ENCODE peak calls at places on chromosomes 13 and 19, in six cellular contexts. One of them, this sample, is unnamed.

GRCh38 chr19:53626941-53627340 is 4.9 kb upstream of the DPRX start:
- DNase-seq in thoracic aorta: no peak
- DNase-seq in fibroblast of lung: no peak
- DNase-seq in tibial nerve: no peak
- DNase-seq in upper lobe of right lung: no peak
- DNase-seq in H9: no peak
- DNase-seq in this sample: no peak

GRCh38 chr13:77599351-77599750 is 63.8 kb downstream of the SCEL start:
- DNase-seq in tibial nerve: no peak
- DNase-seq in fibroblast of lung: no peak
- DNase-seq in thoracic aorta: no peak
- DNase-seq in upper lobe of right lung: no peak
- DNase-seq in H9: no peak
- DNase-seq in this sample: no peak

GRCh38 chr19:54473071-54473941 is at the start of gene CDC42EP5:
- DNase-seq in thoracic aorta: no peak
- DNase-seq in H9: peak; percentile 40
- DNase-seq in upper lobe of right lung: no peak
- DNase-seq in fibroblast of lung: peak; percentile 84
- DNase-seq in tibial nerve: peak; percentile 62
- DNase-seq in this sample: peak; percentile 46

GRCh38 chr13:47723898-47724297 is 277.2 kb downstream of the SUCLA2 start:
- DNase-seq in thoracic aorta: no peak
- DNase-seq in H9: no peak
- DNase-seq in fibroblast of lung: no peak
- DNase-seq in upper lobe of right lung: no peak
- DNase-seq in tibial nerve: no peak
- DNase-seq in this sample: peak; percentile 34

GRCh38 chr13:48299591-48299990 is 4.0 kb upstream of the RB1 start:
- DNase-seq in H9: no peak
- DNase-seq in fibroblast of lung: no peak
- DNase-seq in tibial nerve: no peak
- DNase-seq in thoracic aorta: no peak
- DNase-seq in upper lobe of right lung: no peak
- DNase-seq in this sample: no peak

GRCh38 chr13:91368676-91369425 is 21.4 kb downstream of the MIR17HG start:
- DNase-seq in tibial nerve: no peak
- DNase-seq in thoracic aorta: no peak
- DNase-seq in H9: no peak
- DNase-seq in fibroblast of lung: no peak
- DNase-seq in upper lobe of right lung: no peak
- DNase-seq in this sample: no peak

GRCh38 chr19:1811942-1812425 is at the start of gene ATP8B3:
- DNase-seq in fibroblast of lung: no peak
- DNase-seq in thoracic aorta: no peak
- DNase-seq in tibial nerve: no peak
- DNase-seq in upper lobe of right lung: no peak
- DNase-seq in H9: no peak
- DNase-seq in this sample: peak; percentile 61

GRCh38 chr13:49996951-49997895 is at the start of gene TRIM13:
- DNase-seq in tibial nerve: peak; percentile 92
- DNase-seq in H9: peak; percentile 86
- DNase-seq in fibroblast of lung: peak; percentile 93
- DNase-seq in thoracic aorta: peak; percentile 65
- DNase-seq in upper lobe of right lung: peak; percentile 94
- DNase-seq in this sample: peak; percentile 92

GRCh38 chr19:7870571-7871279 is 3.5 kb downstream of the PRR36 start:
- DNase-seq in upper lobe of right lung: peak; percentile 80
- DNase-seq in fibroblast of lung: peak; percentile 10
- DNase-seq in tibial nerve: no peak
- DNase-seq in thoracic aorta: no peak
- DNase-seq in H9: peak; percentile 98
- DNase-seq in this sample: peak; percentile 96

GRCh38 chr13:20547479-20547908 is 19.5 kb upstream of the IFT88 start:
- DNase-seq in thoracic aorta: no peak
- DNase-seq in H9: no peak
- DNase-seq in upper lobe of right lung: no peak
- DNase-seq in fibroblast of lung: no peak
- DNase-seq in tibial nerve: no peak
- DNase-seq in this sample: no peak

GRCh38 chr19:15159251-15159650 is 41.5 kb downstream of the NOTCH3 start:
- DNase-seq in H9: no peak
- DNase-seq in upper lobe of right lung: no peak
- DNase-seq in thoracic aorta: no peak
- DNase-seq in tibial nerve: no peak
- DNase-seq in fibroblast of lung: peak; percentile 24
- DNase-seq in this sample: peak; percentile 57

GRCh38 chr19:43464089-43464775 is 1.2 kb downstream of the LYPD3 start:
- DNase-seq in thoracic aorta: peak; percentile 48
- DNase-seq in fibroblast of lung: no peak
- DNase-seq in upper lobe of right lung: peak; percentile 87
- DNase-seq in tibial nerve: peak; percentile 71
- DNase-seq in H9: no peak
- DNase-seq in this sample: no peak

GRCh38 chr13:83692800-83693199 is 189.5 kb downstream of the SLITRK1 start:
- DNase-seq in fibroblast of lung: no peak
- DNase-seq in upper lobe of right lung: no peak
- DNase-seq in thoracic aorta: no peak
- DNase-seq in tibial nerve: no peak
- DNase-seq in H9: no peak
- DNase-seq in this sample: peak; percentile 13

GRCh38 chr13:110560606-110561334 is 752 bp downstream of the RAB20 start:
- DNase-seq in fibroblast of lung: peak; percentile 30
- DNase-seq in tibial nerve: no peak
- DNase-seq in thoracic aorta: no peak
- DNase-seq in upper lobe of right lung: no peak
- DNase-seq in H9: peak; percentile 57
- DNase-seq in this sample: peak; percentile 69

GRCh38 chr13:31945202-31945978 is 86.2 kb upstream of the FRY start:
- DNase-seq in H9: peak; percentile 39
- DNase-seq in upper lobe of right lung: peak; percentile 83
- DNase-seq in tibial nerve: peak; percentile 31
- DNase-seq in thoracic aorta: no peak
- DNase-seq in fibroblast of lung: peak; percentile 90
- DNase-seq in this sample: peak; percentile 66

GRCh38 chr19:5627395-5627904 is 4.6 kb downstream of the SAFB start:
- DNase-seq in thoracic aorta: no peak
- DNase-seq in tibial nerve: peak; percentile 36
- DNase-seq in fibroblast of lung: peak; percentile 34
- DNase-seq in upper lobe of right lung: peak; percentile 82
- DNase-seq in H9: peak; percentile 31
- DNase-seq in this sample: peak; percentile 38

DNA sequence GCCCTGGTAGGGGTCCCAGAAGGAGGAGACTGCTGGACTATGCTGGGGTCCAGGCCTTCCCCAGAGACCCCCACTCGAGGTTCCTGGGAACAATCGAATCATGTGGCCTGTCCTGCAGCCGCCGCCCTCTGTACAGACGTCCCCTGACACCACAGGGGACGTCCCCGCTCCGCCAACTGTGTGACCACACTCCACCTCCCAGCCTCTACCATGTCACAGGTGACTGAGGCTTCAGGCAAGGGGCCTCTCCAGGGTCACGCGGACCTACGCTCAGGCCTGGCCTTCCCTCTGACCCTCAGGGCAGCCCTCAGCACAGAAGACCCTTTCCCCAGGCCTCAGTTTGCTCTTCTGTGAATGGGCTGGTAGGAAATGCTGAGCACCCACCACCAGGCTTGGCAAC is 13.1 kb upstream of the TMEM161A start:
- DNase-seq in H9: no peak
- DNase-seq in upper lobe of right lung: no peak
- DNase-seq in tibial nerve: no peak
- DNase-seq in fibroblast of lung: no peak
- DNase-seq in thoracic aorta: no peak
- DNase-seq in this sample: no peak
- H3K4me1 ChIP-seq in H9: no peaks in the 10 kb centered on the region
- H3K4me1 ChIP-seq in upper lobe of right lung: no peaks in the 10 kb centered on the region
- H3K4me1 ChIP-seq in tibial nerve: no peaks in the 10 kb centered on the region
- H3K4me1 ChIP-seq in fibroblast of lung: no peaks in the 10 kb centered on the region
- H3K4me1 ChIP-seq in thoracic aorta: peaks cover under 1% of the 10 kb centered on the region
- H3K4me1 ChIP-seq in this sample: no peaks in the 10 kb centered on the region

GRCh38 chr13:100495455-100495854 is 93.1 kb downstream of the GGACT start:
- DNase-seq in H9: no peak
- DNase-seq in fibroblast of lung: no peak
- DNase-seq in upper lobe of right lung: no peak
- DNase-seq in tibial nerve: no peak
- DNase-seq in thoracic aorta: no peak
- DNase-seq in this sample: no peak
- H3K4me1 ChIP-seq in H9: peaks cover 9% of the 10 kb centered on the region
- H3K4me1 ChIP-seq in fibroblast of lung: no peaks in the 10 kb centered on the region
- H3K4me1 ChIP-seq in upper lobe of right lung: peaks cover 15% of the 10 kb centered on the region
- H3K4me1 ChIP-seq in tibial nerve: no peaks in the 10 kb centered on the region
- H3K4me1 ChIP-seq in thoracic aorta: no peaks in the 10 kb centered on the region
- H3K4me1 ChIP-seq in this sample: peaks cover 27% of the 10 kb centered on the region

GRCh38 chr19:18311495-18311894 is 11.4 kb downstream of the LSM4 start:
- DNase-seq in thoracic aorta: no peak
- DNase-seq in fibroblast of lung: no peak
- DNase-seq in tibial nerve: no peak
- DNase-seq in H9: no peak
- DNase-seq in upper lobe of right lung: no peak
- DNase-seq in this sample: no peak
- H3K4me1 ChIP-seq in thoracic aorta: peaks cover 59% of the 10 kb centered on the region
- H3K4me1 ChIP-seq in fibroblast of lung: peaks cover 5% of the 10 kb centered on the region
- H3K4me1 ChIP-seq in tibial nerve: no peaks in the 10 kb centered on the region
- H3K4me1 ChIP-seq in H9: no peaks in the 10 kb centered on the region
- H3K4me1 ChIP-seq in upper lobe of right lung: peaks cover 11% of the 10 kb centered on the region
- H3K4me1 ChIP-seq in this sample: no peaks in the 10 kb centered on the region

GRCh38 chr19:10744222-10744847 is 26.5 kb downstream of the DNM2 start:
- DNase-seq in thoracic aorta: no peak
- DNase-seq in tibial nerve: no peak
- DNase-seq in H9: no peak
- DNase-seq in fibroblast of lung: no peak
- DNase-seq in upper lobe of right lung: no peak
- DNase-seq in this sample: no peak

GRCh38 chr19:10742494-10742893 is 24.6 kb downstream of the DNM2 start:
- DNase-seq in tibial nerve: no peak
- DNase-seq in upper lobe of right lung: no peak
- DNase-seq in fibroblast of lung: no peak
- DNase-seq in thoracic aorta: no peak
- DNase-seq in H9: no peak
- DNase-seq in this sample: no peak

GRCh38 chr19:10747674-10748073 is 29.8 kb downstream of the DNM2 start:
- DNase-seq in fibroblast of lung: no peak
- DNase-seq in thoracic aorta: no peak
- DNase-seq in H9: no peak
- DNase-seq in tibial nerve: no peak
- DNase-seq in upper lobe of right lung: no peak
- DNase-seq in this sample: no peak

GRCh38 chr19:10747271-10747670 is 29.4 kb downstream of the DNM2 start:
- DNase-seq in tibial nerve: no peak
- DNase-seq in upper lobe of right lung: no peak
- DNase-seq in H9: no peak
- DNase-seq in thoracic aorta: no peak
- DNase-seq in fibroblast of lung: no peak
- DNase-seq in this sample: no peak

GRCh38 chr19:10744848-10745293 is 27.0 kb downstream of the DNM2 start:
- DNase-seq in tibial nerve: no peak
- DNase-seq in fibroblast of lung: no peak
- DNase-seq in H9: no peak
- DNase-seq in upper lobe of right lung: no peak
- DNase-seq in thoracic aorta: no peak
- DNase-seq in this sample: no peak
- H3K4me1 ChIP-seq in tibial nerve: no peaks in the 10 kb centered on the region
- H3K4me1 ChIP-seq in fibroblast of lung: peaks cover 10% of the 10 kb centered on the region
- H3K4me1 ChIP-seq in H9: no peaks in the 10 kb centered on the region
- H3K4me1 ChIP-seq in upper lobe of right lung: peaks cover 59% of the 10 kb centered on the region
- H3K4me1 ChIP-seq in thoracic aorta: peaks cover 56% of the 10 kb centered on the region
- H3K4me1 ChIP-seq in this sample: no peaks in the 10 kb centered on the region

GRCh38 chr13:114313061-114313860 is 1.0 kb upstream of the CHAMP1 start:
- DNase-seq in tibial nerve: no peak
- DNase-seq in H9: no peak
- DNase-seq in thoracic aorta: no peak
- DNase-seq in fibroblast of lung: no peak
- DNase-seq in upper lobe of right lung: no peak
- DNase-seq in this sample: no peak
- H3K4me1 ChIP-seq in tibial nerve: no peaks in the 10 kb centered on the region
- H3K4me1 ChIP-seq in H9: no peaks in the 10 kb centered on the region
- H3K4me1 ChIP-seq in thoracic aorta: peaks cover 34% of the 10 kb centered on the region
- H3K4me1 ChIP-seq in fibroblast of lung: peaks cover 6% of the 10 kb centered on the region
- H3K4me1 ChIP-seq in upper lobe of right lung: peaks cover 21% of the 10 kb centered on the region
- H3K4me1 ChIP-seq in this sample: peaks cover 9% of the 10 kb centered on the region

GRCh38 chr13:25570185-25570584 is 198.4 kb downstream of the ATP8A2 start:
- DNase-seq in fibroblast of lung: no peak
- DNase-seq in H9: no peak
- DNase-seq in thoracic aorta: no peak
- DNase-seq in tibial nerve: no peak
- DNase-seq in upper lobe of right lung: no peak
- DNase-seq in this sample: no peak

GRCh38 chr13:25571237-25571636 is 199.5 kb downstream of the ATP8A2 start:
- DNase-seq in tibial nerve: no peak
- DNase-seq in upper lobe of right lung: no peak
- DNase-seq in fibroblast of lung: no peak
- DNase-seq in H9: no peak
- DNase-seq in thoracic aorta: no peak
- DNase-seq in this sample: peak; percentile 42

GRCh38 chr13:25575562-25575961 is 203.8 kb downstream of the ATP8A2 start:
- DNase-seq in fibroblast of lung: no peak
- DNase-seq in thoracic aorta: no peak
- DNase-seq in tibial nerve: no peak
- DNase-seq in H9: no peak
- DNase-seq in upper lobe of right lung: no peak
- DNase-seq in this sample: no peak

GRCh38 chr13:25574437-25575426 is 203.0 kb downstream of the ATP8A2 start:
- DNase-seq in H9: peak; percentile 83
- DNase-seq in thoracic aorta: no peak
- DNase-seq in tibial nerve: peak; percentile 68
- DNase-seq in upper lobe of right lung: no peak
- DNase-seq in fibroblast of lung: peak; percentile 88
- DNase-seq in this sample: peak; percentile 92
- H3K4me1 ChIP-seq in H9: no peaks in the 10 kb centered on the region
- H3K4me1 ChIP-seq in thoracic aorta: no peaks in the 10 kb centered on the region
- H3K4me1 ChIP-seq in tibial nerve: no peaks in the 10 kb centered on the region
- H3K4me1 ChIP-seq in upper lobe of right lung: no peaks in the 10 kb centered on the region
- H3K4me1 ChIP-seq in fibroblast of lung: no peaks in the 10 kb centered on the region
- H3K4me1 ChIP-seq in this sample: no peaks in the 10 kb centered on the region

This sample was measured in GM23338.